ENCODE peak calls at places on chromosomes 12 and 14, in eight cellular contexts. V, O, Q, A, J, L, R and T are unnamed samples.

GRCh38 chr12:2390133-2390532 is 337.3 kb downstream of the CACNA1C start:
- DNase-seq in J (no peak), L (no peak), Q (no peak), A (no peak), V (no peak), O (no peak), R (no peak), T (no peak)

GRCh38 chr14:86237733-86238132 is 707.8 kb downstream of the FLRT2 start:
- DNase-seq in A (no peak), Q (no peak), L (no peak), O (no peak), R (no peak), J (no peak), V (no peak), T (no peak)

GRCh38 chr12:7058163-7058845 is 2.2 kb upstream of the C1S start:
- DNase-seq in J (no peak), Q (no peak), V (no peak), L (peak), R (no peak), O (no peak), A (no peak), T (no peak)

GRCh38 chr14:72621387-72622065 is 272.4 kb downstream of the DPF3 start:
- DNase-seq in L (no peak), R (no peak), V (no peak), A (no peak), O (peak), Q (no peak), J (no peak), T (no peak)

GRCh38 chr12:131621701-131622421 is 89.0 kb upstream of the SFSWAP start:
- DNase-seq in R (no peak), O (no peak), L (no peak), A (no peak), V (no peak), J (peak), Q (no peak), T (no peak)

GRCh38 chr12:109719123-109720022 is 5.7 kb downstream of the FAM222A start:
- DNase-seq in R (peak), L (peak), A (no peak), Q (no peak), O (no peak), V (peak), J (no peak), T (no peak)

GRCh38 chr12:124754949-124755800 is 108.5 kb downstream of the SCARB1 start:
- DNase-seq in V (no peak), J (peak), A (no peak), O (peak), L (no peak), Q (no peak), R (peak), T (peak)

GRCh38 chr12:26941251-26941650 is 3.0 kb downstream of the FGFR1OP2 start:
- DNase-seq in J (no peak), O (no peak), Q (no peak), L (no peak), R (no peak), V (no peak), A (no peak), T (no peak)

GRCh38 chr12:13165578-13166120 is 30.9 kb upstream of the EMP1 start:
- DNase-seq in V (peak), Q (no peak), A (peak), O (no peak), J (peak), L (no peak), R (peak), T (peak)

GRCh38 chr12:49432616-49433015 is 65.4 kb downstream of the SPATS2 start:
- DNase-seq in O (no peak), Q (no peak), A (no peak), J (no peak), R (no peak), L (no peak), V (no peak), T (no peak)

DNA sequence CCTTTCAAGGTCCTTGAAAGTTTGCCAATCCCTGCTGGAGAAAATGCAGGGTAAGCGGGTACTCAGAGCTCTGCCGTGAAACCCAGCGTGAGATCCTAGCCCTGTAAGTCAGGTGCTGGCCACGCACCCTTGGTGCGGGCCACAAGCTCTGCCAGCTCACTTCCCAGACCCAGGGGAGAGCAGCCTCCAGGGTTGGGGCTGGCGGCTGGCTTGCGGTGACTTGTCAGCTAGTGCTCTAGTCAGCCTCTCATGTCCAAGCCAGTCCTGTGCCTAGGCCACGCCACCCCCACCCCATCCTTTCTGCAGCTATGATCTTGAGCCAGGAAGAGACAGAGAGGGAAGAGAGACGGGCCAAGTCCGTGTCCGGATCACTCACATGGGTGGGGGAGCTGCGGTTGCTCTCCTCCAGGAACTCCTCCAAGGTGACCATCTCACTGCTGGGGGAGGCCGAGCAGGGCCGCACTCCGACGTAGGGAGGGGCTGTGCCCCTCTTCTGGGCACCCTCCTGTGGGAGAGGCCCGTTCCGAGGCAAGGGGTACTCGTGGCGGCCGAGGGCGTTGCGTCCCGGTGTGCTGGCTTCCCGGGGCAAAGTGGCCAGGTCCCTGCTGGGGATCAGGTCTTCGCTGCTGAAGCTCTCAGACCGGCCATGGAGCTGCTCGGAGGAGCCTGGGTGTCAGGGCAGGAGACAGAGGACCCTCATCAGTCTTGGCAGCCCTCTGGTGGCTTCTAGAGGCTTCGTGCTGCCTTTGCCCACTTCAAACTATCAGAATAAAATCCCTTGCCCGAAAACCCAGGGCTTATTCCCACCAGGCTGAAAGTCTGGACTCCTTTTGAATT is 33.3 kb upstream of the GPR68 start:
- DNase-seq in Q (no peak), O (no peak), V (no peak), L (no peak), A (no peak), J (no peak), R (no peak), T (no peak)
- TF ChIP-seq CTCF in Q (no peak), O (no peak), V (no peak), L (no peak), A (no peak), J (no peak), R (no peak), T (no peak)

GRCh38 chr12:64691793-64692583 is 67.2 kb downstream of the GNS start:
- DNase-seq in O (peak), L (no peak), V (no peak), Q (no peak), R (peak), A (no peak), J (no peak), T (no peak)

GRCh38 chr12:64699504-64700115 is 59.6 kb downstream of the GNS start:
- DNase-seq in O (no peak), A (no peak), R (no peak), L (no peak), V (no peak), J (peak), Q (no peak), T (no peak)

GRCh38 chr12:64694130-64695078 is 64.8 kb downstream of the GNS start:
- DNase-seq in Q (no peak), V (no peak), L (no peak), A (no peak), O (no peak), R (no peak), J (no peak), T (no peak)

GRCh38 chr12:64696065-64696741 is 63.0 kb downstream of the GNS start:
- DNase-seq in J (peak), A (no peak), L (peak), Q (no peak), O (peak), V (peak), R (peak), T (no peak)

DNA sequence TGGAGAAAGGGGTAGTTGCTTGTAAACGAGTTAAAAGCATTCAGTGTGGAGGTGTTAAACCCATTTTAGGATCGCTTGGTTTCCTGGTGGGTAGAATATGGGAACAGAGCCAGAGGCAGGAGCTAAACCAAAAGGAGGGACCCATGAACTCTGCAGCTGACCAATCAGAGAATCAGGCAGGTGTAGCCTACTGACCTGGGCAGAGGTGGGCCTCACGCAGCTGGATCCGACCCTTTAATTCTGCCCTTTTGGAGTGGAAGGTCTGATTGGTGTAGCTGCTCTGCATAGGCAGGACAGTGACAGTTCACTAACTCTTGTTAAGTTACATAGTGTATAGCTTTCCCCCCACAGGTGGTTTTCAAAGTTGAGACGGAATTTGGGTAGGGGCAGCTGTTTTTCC is 63.7 kb downstream of the GNS start:
- DNase-seq in Q (no peak), J (no peak), A (no peak), L (no peak), O (no peak), V (no peak), R (no peak), T (no peak)
- H3K27ac ChIP-seq in Q (no peak), J (peak), A (no peak), L (peak), O (no peak), V (no peak), R (no peak), T (no peak)

GRCh38 chr12:113461666-113462065 is 10.0 kb downstream of the LHX5 start:
- DNase-seq in V (peak), A (no peak), Q (no peak), O (peak), L (peak), R (no peak), J (peak), T (no peak)
- TF ChIP-seq CTCF in V (peak), A (peak), Q (peak), O (peak), L (peak), R (peak), J (peak), T (peak)

DNA sequence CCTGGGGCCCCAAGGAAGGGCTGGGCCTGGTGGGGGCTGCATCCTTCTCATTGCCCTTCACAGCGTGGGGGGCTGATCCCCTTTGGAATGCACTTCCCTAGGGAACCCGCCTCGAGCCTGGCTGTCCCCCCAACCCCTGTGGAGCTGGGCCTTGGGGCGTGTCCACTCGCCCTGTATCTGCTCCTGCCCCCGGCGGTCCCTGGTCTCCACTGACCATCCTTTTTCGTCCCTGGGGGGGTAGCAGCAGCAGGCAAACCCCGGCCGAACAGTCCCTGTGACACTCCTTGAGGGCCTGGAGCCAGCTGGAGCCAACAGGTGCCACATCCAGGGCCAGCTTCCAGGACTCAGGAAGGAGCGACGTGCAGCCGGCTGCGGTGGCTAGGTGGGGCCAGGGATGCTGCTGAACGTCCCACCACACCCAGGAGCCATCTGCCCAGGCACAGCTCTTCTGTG is 9.4 kb upstream of the GPR132 start:
- DNase-seq in O (no peak), A (no peak), J (no peak), L (no peak), R (no peak), V (no peak), Q (no peak), T (no peak)
- H3K27ac ChIP-seq in O (no peak), A (no peak), J (no peak), L (no peak), R (no peak), V (no peak), Q (no peak), T (no peak)

GRCh38 chr12:119024226-119024810 is 43.0 kb downstream of the SRRM4 start:
- DNase-seq in Q (no peak), J (no peak), L (no peak), V (no peak), A (no peak), R (no peak), O (no peak), T (no peak)

GRCh38 chr12:119025786-119026185 is 44.4 kb downstream of the SRRM4 start:
- DNase-seq in R (no peak), L (no peak), O (no peak), J (no peak), Q (no peak), V (no peak), A (no peak), T (no peak)

GRCh38 chr12:119016715-119017114 is 35.4 kb downstream of the SRRM4 start:
- DNase-seq in L (no peak), A (no peak), O (no peak), V (no peak), Q (no peak), R (no peak), J (no peak), T (no peak)

GRCh38 chr12:119020377-119021360 is 39.3 kb downstream of the SRRM4 start:
- DNase-seq in A (peak), O (peak), V (peak), L (peak), R (no peak), Q (no peak), J (peak), T (no peak)
- TF ChIP-seq CTCF in A (peak), O (peak), V (peak), L (peak), R (no peak), Q (no peak), J (no peak), T (peak)

DNA sequence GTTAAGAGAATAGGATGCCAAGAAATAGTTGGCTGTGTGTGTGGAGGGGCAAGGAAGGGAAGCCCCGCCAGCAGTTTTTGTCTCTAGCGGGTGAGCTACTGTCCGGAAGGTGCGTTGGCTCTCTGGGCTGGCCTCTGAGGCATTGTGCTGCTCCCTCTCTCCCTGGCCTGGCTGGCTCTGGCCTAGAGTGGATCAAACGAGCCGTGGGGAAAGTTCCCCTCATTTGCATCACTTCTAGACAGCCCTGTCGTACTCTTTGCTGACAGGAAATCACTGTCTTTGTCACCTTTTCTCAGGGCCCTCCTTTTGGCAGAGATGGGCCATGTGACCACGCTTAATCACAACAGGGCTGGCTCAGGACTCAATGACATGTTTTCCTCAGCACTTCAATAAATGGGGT is 236.1 kb upstream of the NPAS3 start:
- DNase-seq in Q (no peak), L (no peak), V (no peak), O (no peak), J (peak), A (no peak), R (no peak), T (peak)
- H3K27ac ChIP-seq in Q (no peak), L (no peak), V (no peak), O (no peak), J (no peak), A (no peak), R (no peak), T (no peak)

GRCh38 chr12:57756406-57757341 is 1.8 kb downstream of the MARCHF9 start:
- DNase-seq in R (no peak), A (no peak), V (no peak), J (peak), L (no peak), Q (no peak), O (no peak), T (no peak)
- TF ChIP-seq CTCF in R (peak), A (no peak), V (peak), J (peak), L (peak), Q (peak), O (peak), T (peak)

GRCh38 chr14:61280092-61280525 is 1.0 kb downstream of the TMEM30B start:
- DNase-seq in J (no peak), O (no peak), Q (no peak), R (no peak), A (no peak), V (peak), L (no peak), T (no peak)

GRCh38 chr14:61281911-61282310 is 773 bp upstream of the TMEM30B start:
- DNase-seq in O (no peak), J (no peak), Q (no peak), A (no peak), L (no peak), R (no peak), V (no peak), T (no peak)

GRCh38 chr14:61282746-61283145 is 1.6 kb upstream of the TMEM30B start:
- DNase-seq in Q (no peak), J (no peak), L (no peak), O (no peak), V (peak), A (no peak), R (no peak), T (no peak)

GRCh38 chr14:61281186-61281676 is at the start of gene TMEM30B:
- DNase-seq in L (no peak), O (no peak), J (no peak), R (no peak), A (peak), Q (no peak), V (peak), T (no peak)

DNA sequence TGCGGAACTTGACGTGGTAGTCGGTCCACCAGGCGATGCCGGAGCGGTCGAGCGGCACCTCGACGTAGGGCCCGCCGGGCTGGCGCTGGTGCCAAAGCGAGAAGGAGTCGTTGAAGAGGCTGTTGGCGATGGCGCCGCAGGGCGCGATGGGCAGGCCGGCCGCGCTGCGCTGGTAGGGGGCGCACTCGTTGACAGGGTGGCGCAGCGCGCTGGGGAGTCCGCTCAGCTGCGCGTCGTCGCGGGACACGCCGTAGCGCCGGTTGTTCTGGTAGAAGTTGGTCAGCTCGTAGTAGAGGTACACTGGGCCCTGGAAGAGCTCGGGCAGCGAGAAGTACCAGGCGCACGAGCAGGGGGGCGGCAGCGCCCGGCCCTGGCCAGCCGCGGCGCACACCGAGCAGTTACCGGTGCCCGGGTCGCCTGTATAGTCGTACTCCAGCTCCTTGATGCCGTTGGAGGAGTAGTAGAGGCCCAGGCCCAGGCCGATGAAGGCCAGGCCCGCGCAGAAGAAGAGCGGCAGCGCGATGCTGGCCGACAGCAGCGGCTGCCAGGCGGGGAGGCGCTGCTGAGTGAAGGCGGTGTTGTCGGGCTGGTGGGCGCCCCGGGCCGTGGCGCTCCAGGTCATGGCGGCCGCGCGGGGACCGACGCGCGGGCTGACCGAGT is 482 bp downstream of the TMEM30B start:
- DNase-seq in V (peak), J (peak), O (peak), R (peak), Q (no peak), L (no peak), A (peak), T (peak)
- H3K27ac ChIP-seq in V (peak), J (no peak), O (no peak), R (no peak), Q (no peak), L (no peak), A (peak), T (no peak)

GRCh38 chr14:88863167-88863566 is 38.7 kb downstream of the TTC8 start:
- DNase-seq in O (no peak), L (no peak), Q (no peak), A (no peak), V (no peak), R (no peak), J (no peak), T (no peak)

GRCh38 chr14:88864198-88864597 is 39.7 kb downstream of the TTC8 start:
- DNase-seq in L (no peak), V (no peak), A (no peak), Q (no peak), R (no peak), J (no peak), O (no peak), T (no peak)

GRCh38 chr14:88868558-88869159 is 44.2 kb downstream of the TTC8 start:
- DNase-seq in Q (no peak), R (peak), O (peak), A (no peak), L (peak), J (peak), V (peak), T (no peak)

GRCh38 chr14:88870777-88871176 is 46.3 kb downstream of the TTC8 start:
- DNase-seq in R (no peak), L (no peak), A (no peak), O (peak), Q (no peak), V (no peak), J (no peak), T (no peak)

GRCh38 chr14:88866305-88866704 is 41.9 kb downstream of the TTC8 start:
- DNase-seq in A (no peak), O (no peak), R (peak), J (no peak), Q (peak), L (no peak), V (no peak), T (peak)
- TF ChIP-seq CTCF in A (no peak), O (no peak), R (no peak), J (no peak), Q (no peak), L (no peak), V (no peak), T (no peak)